ENCODE peak calls at places on chromosomes 13 and 19, in nine cellular contexts. D is NCI-H69, E is mucosa of descending colon, O is ACHN, B is mesothelial cell of epicardium, R is fibroblast of villous mesenchyme, G is HuH-7, H is A549, W is AG09319. C is an unnamed sample.
A peak's percentile ranks its signal among the peaks of the same experiment; 100 is the strongest.

GRCh38 chr13:97798171-97798821 is 155.2 kb upstream of the IPO5 start:
- DNase-seq in D (peak; percentile 22), E (no peak), O (no peak), B (no peak), R (no peak), G (no peak), H (no peak), W (no peak), C (no peak)

GRCh38 chr19:18160792-18161690 is 8.1 kb downstream of the PIK3R2 start:
- DNase-seq in D (peak; percentile 89), E (peak; percentile 80), O (peak; percentile 66), B (peak; percentile 68), R (peak; percentile 63), G (peak; percentile 80), H (peak; percentile 57), W (peak; percentile 19), C (peak; percentile 72)

GRCh38 chr19:38685666-38686529 is 38.4 kb downstream of the ACTN4 start:
- DNase-seq in D (peak; percentile 82), E (no peak), O (peak; percentile 59), B (no peak), R (peak; percentile 77), G (no peak), H (peak; percentile 88), W (no peak), C (no peak)

GRCh38 chr19:39082167-39082566 is 2.0 kb upstream of the ACP7 start:
- DNase-seq in D (no peak), E (no peak), O (no peak), B (no peak), R (no peak), G (no peak), H (no peak), W (no peak), C (no peak)

GRCh38 chr13:40484981-40485380 is 181.5 kb downstream of the FOXO1 start:
- DNase-seq in D (no peak), E (peak; percentile 15), O (no peak), B (no peak), R (no peak), G (no peak), H (no peak), W (no peak), C (no peak)

GRCh38 chr13:33015275-33015674 is 948 bp upstream of the KL start:
- DNase-seq in D (no peak), E (no peak), O (no peak), B (no peak), R (no peak), G (no peak), H (no peak), W (no peak), C (no peak)

GRCh38 chr13:93947651-93948050 is 531.8 kb downstream of the DCT start:
- DNase-seq in D (no peak), E (no peak), O (no peak), B (no peak), R (no peak), G (no peak), H (no peak), W (no peak), C (no peak)

GRCh38 chr13:96297360-96297759 is 207.5 kb downstream of the HS6ST3 start:
- DNase-seq in D (no peak), E (no peak), O (no peak), B (no peak), R (no peak), G (no peak), H (no peak), W (no peak), C (no peak)

GRCh38 chr19:40223135-40223822 is 3.2 kb downstream of the CCNP start:
- DNase-seq in D (peak; percentile 94), E (peak; percentile 68), O (no peak), B (no peak), R (no peak), G (no peak), H (no peak), W (no peak), C (peak; percentile 5)